ENCODE peak calls at places on chromosomes 3 and 15, in five cellular contexts. J is fibroblast of mammary gland, Z is AG04449, I is stomach, P is fibroblast of villous mesenchyme. A is an unnamed sample.

GRCh38 chr3:69364354-69364753 is 21.5 kb downstream of the FRMD4B start:
- DNase-seq in J (peak), I (no peak), Z (no peak), P (peak), A (no peak)

GRCh38 chr3:32414527-32415202 is 23.0 kb downstream of the CMTM7 start:
- DNase-seq in P (peak), I (peak), Z (no peak), J (no peak), A (no peak)

GRCh38 chr3:141336672-141337522 is 31.4 kb upstream of the ZBTB38 start:
- DNase-seq in P (peak), I (no peak), Z (no peak), J (peak), A (peak)

GRCh38 chr3:45544024-45544718 is 50.4 kb upstream of the LIMD1 start:
- DNase-seq in I (no peak), J (peak), P (no peak), Z (no peak), A (no peak)

GRCh38 chr3:55405436-55405835 is 81.7 kb downstream of the WNT5A start:
- DNase-seq in Z (no peak), I (no peak), J (peak), P (peak), A (no peak)

GRCh38 chr15:51782357-51782896 is 31.0 kb downstream of the TMOD2 start:
- DNase-seq in Z (no peak), P (peak), J (peak), I (no peak), A (no peak)

GRCh38 chr3:123028233-123028828 is 768 bp upstream of the SEMA5B start:
- DNase-seq in P (peak), I (no peak), J (peak), Z (peak), A (peak)

GRCh38 chr3:161508852-161509477 is 12.4 kb downstream of the OTOL1 start:
- DNase-seq in I (no peak), P (peak), Z (no peak), J (peak), A (no peak)

GRCh38 chr15:78301813-78302212 is 2.4 kb upstream of the SKIC8 start:
- DNase-seq in J (no peak), Z (no peak), P (peak), I (no peak), A (no peak)

GRCh38 chr3:30112904-30113484 is 493.4 kb upstream of the TGFBR2 start:
- DNase-seq in I (no peak), P (peak), J (peak), Z (peak), A (no peak)

GRCh38 chr15:76336254-76337046 is at the start of gene ISL2:
- DNase-seq in Z (peak), I (peak), J (peak), P (peak), A (peak)

GRCh38 chr3:12691733-12692132 is 27.8 kb upstream of the RAF1 start:
- DNase-seq in I (no peak), J (no peak), P (no peak), Z (no peak), A (no peak)

GRCh38 chr15:100205549-100206295 is 136.1 kb downstream of the ADAMTS17 start:
- DNase-seq in I (no peak), Z (no peak), P (no peak), J (no peak), A (no peak)

GRCh38 chr15:37109952-37110630 is 9.7 kb upstream of the MEIS2 start:
- DNase-seq in P (peak), Z (no peak), J (peak), I (no peak), A (no peak)

GRCh38 chr3:195914648-195915473 is 6.5 kb upstream of the TNK2 start:
- DNase-seq in J (peak), Z (peak), I (peak), P (peak), A (peak)

GRCh38 chr3:15152166-15152565 is 53.2 kb upstream of the RBSN start:
- DNase-seq in I (no peak), Z (no peak), J (no peak), P (peak), A (no peak)

GRCh38 chr3:169391672-169392071 is 271.8 kb downstream of the MECOM start:
- DNase-seq in P (no peak), I (no peak), Z (no peak), J (no peak), A (no peak)

GRCh38 chr3:10928961-10929471 is 63.5 kb upstream of the SLC6A1 start:
- DNase-seq in I (no peak), J (no peak), P (no peak), Z (no peak), A (no peak)

GRCh38 chr15:40438712-40439111 is 2.0 kb upstream of the BAHD1 start:
- DNase-seq in I (peak), J (no peak), P (no peak), Z (no peak), A (no peak)

GRCh38 chr15:35054380-35054779 is 30.7 kb downstream of the NANOGP8 start:
- DNase-seq in Z (no peak), J (no peak), P (no peak), I (no peak), A (no peak)

GRCh38 chr15:72195101-72195511 is 2.5 kb downstream of the GRAMD2A start:
- DNase-seq in P (no peak), I (no peak), Z (no peak), J (no peak), A (no peak)

GRCh38 chr3:104108522-104108921 is 1258.2 kb upstream of the ALCAM start:
- DNase-seq in J (no peak), P (no peak), Z (no peak), I (no peak), A (no peak)

GRCh38 chr3:126110431-126111125 is 26.7 kb upstream of the SLC41A3 start:
- DNase-seq in I (peak), Z (no peak), J (no peak), P (no peak), A (no peak)

GRCh38 chr15:68552344-68552743 is 26.4 kb upstream of the CORO2B start:
- DNase-seq in I (no peak), J (no peak), Z (no peak), P (no peak), A (no peak)

DNA sequence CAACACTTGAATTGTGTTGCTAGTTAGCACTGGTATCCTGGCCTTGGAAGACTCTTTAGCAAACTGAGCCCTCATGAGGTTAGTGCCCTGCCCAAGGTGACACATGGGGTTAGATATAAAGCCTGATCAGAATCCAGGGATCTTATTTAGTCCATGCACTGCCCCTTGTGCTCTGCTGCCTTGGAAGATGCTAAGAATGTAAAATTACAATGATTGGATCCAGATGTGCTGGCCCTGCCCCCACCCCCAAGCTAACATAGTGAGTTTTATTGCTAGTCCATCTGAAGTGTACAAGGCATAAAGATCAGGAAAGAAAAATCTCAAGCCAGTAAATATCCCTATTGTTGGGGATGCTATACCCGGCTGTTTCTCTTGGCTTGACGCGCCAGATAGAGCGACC is 248.1 kb upstream of the C2CD4B start:
- DNase-seq in J (peak), P (peak), I (no peak), Z (no peak), A (no peak)
- H3K4me3 ChIP-seq in J (no peak), P (no peak), I (no peak), Z (no peak), A (no peak)

DNA sequence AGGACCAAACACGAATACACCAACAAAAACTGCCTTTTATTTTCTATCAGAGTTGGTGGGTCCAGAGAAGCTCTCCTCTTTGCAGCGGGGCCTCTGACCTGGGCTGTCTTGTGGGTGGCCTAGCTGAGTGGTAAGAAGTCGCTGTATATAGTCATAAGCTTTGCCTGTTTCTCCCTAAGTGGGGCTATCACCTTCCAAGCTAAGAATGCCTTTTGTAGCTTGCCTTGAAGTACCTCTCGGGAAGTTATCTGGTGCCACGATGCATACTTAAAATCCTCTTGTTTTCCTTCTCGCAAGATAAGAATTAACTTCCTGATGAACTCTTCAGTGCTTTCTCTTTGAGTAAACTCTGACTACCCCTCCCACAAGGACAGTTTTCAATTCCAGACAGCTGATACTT is 178.8 kb downstream of the SYNPR start:
- DNase-seq in Z (no peak), I (no peak), J (no peak), P (no peak), A (no peak)
- H3K4me3 ChIP-seq in Z (no peak), I (no peak), J (no peak), P (no peak), A (no peak)

DNA sequence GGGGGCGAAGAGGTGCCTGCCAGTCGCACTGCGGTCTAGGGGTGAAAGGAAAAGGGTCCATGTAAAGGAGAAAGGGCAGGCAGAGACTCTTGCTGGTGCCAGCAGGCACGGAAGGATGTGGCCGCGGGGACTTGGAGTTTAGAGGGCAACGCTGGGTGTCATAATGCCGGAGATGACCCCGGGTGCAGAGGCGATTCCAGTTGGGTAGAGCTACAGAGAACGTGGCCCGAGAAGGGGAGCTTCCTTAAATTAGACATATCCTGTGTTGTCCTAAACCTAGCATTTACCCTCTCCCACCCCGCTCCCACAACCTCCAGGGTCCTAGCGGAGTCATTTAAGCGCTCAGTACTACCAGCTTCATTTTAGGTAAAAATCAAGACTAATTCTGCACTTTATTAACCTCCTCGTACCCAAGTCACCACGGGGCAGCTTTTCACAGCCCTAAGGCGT is 245.7 kb upstream of the TOPAZ1 start:
- DNase-seq in J (no peak), P (no peak), I (no peak), Z (no peak), A (no peak)
- H3K4me3 ChIP-seq in J (peak), P (no peak), I (peak), Z (peak), A (peak)

GRCh38 chr3:39180546-39181346 is 11.6 kb downstream of the XIRP1 start:
- DNase-seq in J (peak), P (peak), Z (no peak), I (peak), A (no peak)

GRCh38 chr3:39183231-39184080 is 8.9 kb downstream of the XIRP1 start:
- DNase-seq in J (no peak), P (no peak), I (no peak), Z (no peak), A (no peak)

GRCh38 chr3:39180183-39180545 is 12.2 kb downstream of the XIRP1 start:
- DNase-seq in P (no peak), J (no peak), Z (no peak), I (no peak), A (no peak)

GRCh38 chr3:39184081-39184967 is 8.1 kb downstream of the XIRP1 start:
- DNase-seq in P (no peak), Z (no peak), I (no peak), J (no peak), A (no peak)

GRCh38 chr3:39181408-39182335 is 10.7 kb downstream of the XIRP1 start:
- DNase-seq in I (no peak), Z (no peak), J (no peak), P (no peak), A (no peak)
- H3K4me3 ChIP-seq in I (peak), Z (no peak), J (no peak), P (no peak), A (no peak)

DNA sequence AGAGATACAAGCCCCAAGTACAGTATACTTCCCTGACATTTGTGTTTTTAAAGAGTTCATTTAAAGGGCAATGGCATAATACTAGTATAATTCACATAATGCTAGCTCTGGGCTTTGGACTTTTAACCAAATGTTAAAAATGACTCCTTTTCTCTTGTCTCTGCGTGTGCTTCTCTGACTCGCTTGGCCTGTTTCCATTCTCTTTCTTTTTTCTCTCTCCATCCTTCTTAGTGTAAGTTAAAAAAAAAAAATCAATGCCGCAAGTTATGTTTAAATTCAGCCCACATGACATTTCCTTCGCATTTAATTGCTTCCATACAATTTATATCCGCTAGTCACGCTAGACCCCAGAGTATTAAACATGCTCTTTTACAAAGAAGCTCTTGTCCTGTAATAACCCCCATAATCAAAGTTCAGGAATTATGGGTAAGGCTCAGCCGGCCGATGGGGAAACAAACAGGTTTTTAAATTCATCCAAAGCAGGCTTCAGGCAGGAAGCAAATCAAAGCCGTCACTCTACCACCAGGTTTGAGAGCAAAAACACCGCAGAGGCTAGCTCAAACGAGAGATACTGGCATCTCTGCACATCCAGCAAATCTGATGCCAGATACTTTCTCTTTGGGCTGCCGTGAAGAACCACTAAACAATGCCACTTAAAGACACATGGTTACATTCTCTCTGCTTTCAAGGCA is 19.3 kb downstream of the WWTR1 start:
- DNase-seq in Z (no peak), I (no peak), J (peak), P (peak), A (peak)
- H3K4me3 ChIP-seq in Z (peak), I (peak), J (peak), P (peak), A (peak)

DNA sequence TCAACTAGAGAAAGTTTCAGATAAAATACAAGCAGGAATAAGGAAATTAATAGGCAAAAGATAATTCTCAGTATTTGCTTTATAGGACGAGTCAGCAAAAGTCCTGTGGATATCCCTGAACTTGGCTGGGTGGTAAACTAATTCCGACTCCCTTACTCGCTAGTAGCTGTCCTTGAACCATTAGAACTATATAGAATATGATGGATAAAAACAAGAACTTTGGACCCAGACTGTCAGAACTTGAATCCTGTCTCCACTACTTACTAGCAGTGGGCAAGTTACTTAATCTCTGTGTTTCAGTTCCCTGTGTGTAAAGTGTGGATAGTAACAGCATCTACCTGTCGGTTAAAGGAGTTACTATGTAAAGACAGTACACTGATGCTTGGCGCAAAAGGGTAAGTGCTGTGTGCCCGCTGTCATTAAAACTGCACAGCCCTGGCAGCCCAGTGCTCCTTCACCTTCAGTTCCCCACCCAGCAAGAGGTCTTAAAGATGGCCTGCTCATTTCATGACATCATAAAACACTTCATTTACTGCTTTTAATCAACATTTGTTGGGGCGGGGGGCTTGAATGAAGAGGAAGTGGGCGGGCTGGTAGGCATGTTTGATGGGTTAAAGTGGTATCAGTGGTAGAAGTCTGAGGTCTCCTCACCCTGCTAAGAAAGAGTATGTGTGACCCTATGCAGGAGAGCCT is 7.3 kb downstream of the TPM1 start:
- DNase-seq in P (peak), J (no peak), I (no peak), Z (no peak), A (no peak)
- H3K4me3 ChIP-seq in P (peak), J (peak), I (peak), Z (peak), A (peak)

GRCh38 chr15:84599906-84600305 is 903 bp upstream of the ZSCAN2 start:
- DNase-seq in I (no peak), J (no peak), Z (no peak), P (no peak), A (no peak)
- H3K4me3 ChIP-seq in I (peak), J (no peak), Z (peak), P (peak), A (peak)

GRCh38 chr3:146203761-146204160 is 42.8 kb upstream of the PLOD2 start:
- DNase-seq in P (no peak), Z (no peak), J (no peak), I (no peak), A (no peak)
- H3K4me3 ChIP-seq in P (no peak), Z (no peak), J (no peak), I (no peak), A (no peak)

GRCh38 chr15:90641581-90642463 is 75.3 kb upstream of the BLM start:
- DNase-seq in P (no peak), Z (no peak), I (no peak), J (no peak), A (no peak)

GRCh38 chr15:90638963-90639362 is 78.2 kb upstream of the BLM start:
- DNase-seq in J (no peak), Z (no peak), I (no peak), P (no peak), A (no peak)

GRCh38 chr15:90637693-90638092 is 79.5 kb upstream of the BLM start:
- DNase-seq in Z (no peak), J (no peak), I (no peak), P (no peak), A (no peak)

GRCh38 chr15:90640862-90641261 is 76.3 kb upstream of the BLM start:
- DNase-seq in I (no peak), Z (no peak), P (no peak), J (no peak), A (no peak)

DNA sequence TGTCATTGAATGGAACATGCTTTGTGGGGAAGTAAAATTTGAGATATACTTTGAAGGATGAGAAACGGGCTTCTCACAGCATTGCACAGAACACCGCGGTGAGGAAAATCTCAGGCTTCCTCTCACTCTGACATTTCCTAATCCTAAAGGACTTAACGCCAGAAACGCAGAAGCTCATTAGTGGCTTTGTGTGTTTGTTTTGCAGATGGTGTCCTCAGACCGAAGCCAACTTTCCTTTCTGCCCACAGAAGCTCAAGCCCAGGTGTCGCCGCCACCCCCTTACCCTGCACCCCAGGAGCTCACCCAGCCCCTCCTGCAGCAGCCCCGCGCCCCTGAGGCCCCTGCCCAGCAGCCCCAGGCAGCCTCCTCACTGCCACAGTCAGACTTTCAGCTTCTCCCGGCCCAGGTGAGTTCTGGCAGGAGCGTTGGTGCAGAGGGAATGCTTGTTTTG is 78.9 kb upstream of the BLM start:
- DNase-seq in Z (no peak), I (no peak), J (no peak), P (no peak), A (no peak)
- H3K4me3 ChIP-seq in Z (no peak), I (no peak), J (no peak), P (no peak), A (no peak)

A was measured in skeletal muscle cell.